ENCODE peak calls at places on chromosomes 5 and 9, in eight cellular contexts. Q is cardiac fibroblast, A is kidney epithelial cell, B is GM12878, Z is heart left ventricle, X is RWPE1, E is ELR, I is left cardiac atrium. P is an unnamed sample.
A peak's percentile ranks its signal among the peaks of the same experiment; 100 is the strongest.

GRCh38 chr9:115194216-115194615 is 76.3 kb upstream of the TNC start:
- DNase-seq in Q (no peak), A (no peak), B (no peak), Z (no peak), X (no peak), E (peak; percentile 47), I (no peak), P (no peak)

GRCh38 chr5:33167541-33167940 is 273.2 kb upstream of the TARS1 start:
- DNase-seq in Q (no peak), A (no peak), B (no peak), Z (no peak), X (no peak), E (no peak), I (no peak), P (no peak)

GRCh38 chr5:39547548-39548154 is 122.9 kb upstream of the DAB2 start:
- DNase-seq in Q (peak; percentile 94), A (no peak), B (no peak), Z (peak; percentile 72), X (peak; percentile 62), E (peak; percentile 81), I (no peak), P (peak; percentile 77)

GRCh38 chr5:39437469-39437868 is 12.7 kb upstream of the DAB2 start:
- DNase-seq in Q (no peak), A (no peak), B (no peak), Z (no peak), X (no peak), E (no peak), I (no peak), P (no peak)

GRCh38 chr5:132427285-132428146 is 58.0 kb downstream of the SLC22A5 start:
- DNase-seq in Q (no peak), A (no peak), B (no peak), Z (no peak), X (no peak), E (no peak), I (peak; percentile 48), P (peak; percentile 73)

GRCh38 chr9:71670121-71670520 is 98.2 kb downstream of the CEMIP2 start:
- DNase-seq in Q (no peak), A (no peak), B (no peak), Z (no peak), X (no peak), E (no peak), I (no peak), P (no peak)

GRCh38 chr5:154302181-154302580 is 111.6 kb downstream of the GALNT10 start:
- DNase-seq in Q (peak; percentile 69), A (no peak), B (no peak), Z (peak; percentile 69), X (no peak), E (no peak), I (peak; percentile 76), P (no peak)

GRCh38 chr5:72634444-72634843 is 127.2 kb upstream of the ZNF366 start:
- DNase-seq in Q (peak; percentile 23), A (no peak), B (no peak), Z (no peak), X (no peak), E (peak; percentile 38), I (no peak), P (no peak)

GRCh38 chr5:62206150-62206829 is 99.7 kb upstream of the KIF2A start:
- DNase-seq in Q (no peak), A (no peak), B (no peak), Z (no peak), X (no peak), E (peak; percentile 19), I (no peak), P (no peak)